ENCODE peak calls at places on chromosomes 3 and 15, in eight cellular contexts. V is foreskin fibroblast, G is NCI-H2081, W is GM20000, A is breast epithelium, P is GM12865, K is mesendoderm, U is RWPE1. Q is an unnamed sample.

GRCh38 chr3:124920718-124921117 is 13.8 kb downstream of the MUC13 start:
- DNase-seq in G (no peak), W (no peak), K (no peak), V (no peak), A (peak; percentile 63), U (no peak), P (no peak), Q (no peak)

GRCh38 chr3:190281308-190282051 is 40.8 kb downstream of the CLDN1 start:
- DNase-seq in W (no peak), P (no peak), A (no peak), U (no peak), V (peak; percentile 75), K (no peak), G (no peak), Q (no peak)

GRCh38 chr3:37729119-37729518 is 132.6 kb upstream of the CTDSPL start:
- DNase-seq in V (peak; percentile 40), K (no peak), W (no peak), A (no peak), P (no peak), U (no peak), G (no peak), Q (peak; percentile 6)

GRCh38 chr3:86890997-86891396 is 100.0 kb downstream of the VGLL3 start:
- DNase-seq in G (peak; percentile 49), U (no peak), W (no peak), A (no peak), K (peak; percentile 2), P (no peak), V (no peak), Q (no peak)

GRCh38 chr3:110454066-110454465 is 617.5 kb upstream of the NECTIN3 start:
- DNase-seq in K (no peak), U (no peak), W (no peak), P (no peak), V (no peak), A (no peak), G (no peak), Q (no peak)

GRCh38 chr15:90931737-90932659 is at the start of gene HDDC3:
- DNase-seq in G (peak; percentile 94), V (peak; percentile 79), K (peak; percentile 94), W (peak; percentile 91), A (peak; percentile 89), P (peak; percentile 95), U (peak; percentile 95), Q (peak; percentile 92)

GRCh38 chr15:27241942-27242341 is 271.0 kb downstream of the GABRG3 start:
- DNase-seq in V (peak; percentile 7), A (no peak), G (no peak), W (no peak), K (peak; percentile 58), P (no peak), U (no peak), Q (peak; percentile 9)

GRCh38 chr3:63364495-63364894 is 86.4 kb downstream of the SYNPR start:
- DNase-seq in A (no peak), P (no peak), W (no peak), V (peak; percentile 32), K (peak; percentile 38), G (no peak), U (peak; percentile 12), Q (peak; percentile 29)

GRCh38 chr3:65377637-65378036 is 661.1 kb downstream of the MAGI1 start:
- DNase-seq in G (no peak), V (no peak), W (no peak), P (no peak), K (no peak), A (no peak), U (no peak), Q (no peak)

GRCh38 chr15:71413419-71413818 is 298.1 kb downstream of the THSD4 start:
- DNase-seq in G (no peak), W (no peak), V (no peak), K (no peak), A (no peak), P (no peak), U (no peak), Q (no peak)

GRCh38 chr3:194840661-194841514 is 155.2 kb downstream of the FAM43A start:
- DNase-seq in G (no peak), K (peak; percentile 75), V (no peak), W (no peak), P (no peak), U (no peak), A (no peak), Q (peak; percentile 71)

GRCh38 chr3:52446631-52447511 is 2.0 kb upstream of the SEMA3G start:
- DNase-seq in W (peak; percentile 81), P (peak; percentile 76), K (peak; percentile 87), U (peak; percentile 48), G (peak; percentile 28), A (no peak), V (peak; percentile 43), Q (peak; percentile 58)

GRCh38 chr15:51883436-51883835 is 54.0 kb downstream of the TMOD3 start:
- DNase-seq in W (no peak), A (no peak), V (peak; percentile 39), P (no peak), G (no peak), U (no peak), K (no peak), Q (no peak)

GRCh38 chr3:149384911-149385321 is 7.5 kb upstream of the TM4SF1 start:
- DNase-seq in A (no peak), U (peak; percentile 38), P (no peak), K (peak; percentile 28), V (no peak), W (no peak), G (no peak), Q (no peak)

GRCh38 chr15:101528108-101528916 is 38.8 kb upstream of the PCSK6 start:
- DNase-seq in K (no peak), U (no peak), V (no peak), G (no peak), W (peak; percentile 9), A (no peak), P (no peak), Q (peak; percentile 62)

GRCh38 chr3:120098710-120099109 is 4.5 kb upstream of the GSK3B start:
- DNase-seq in U (no peak), G (no peak), W (no peak), P (no peak), A (no peak), V (no peak), K (no peak), Q (no peak)

GRCh38 chr3:152279474-152279873 is 10.7 kb downstream of the MBNL1 start:
- DNase-seq in A (no peak), K (no peak), U (no peak), P (no peak), G (no peak), W (no peak), V (no peak), Q (no peak)

GRCh38 chr3:129628169-129628522 is 21.7 kb upstream of the PLXND1 start:
- DNase-seq in K (no peak), V (peak; percentile 55), A (no peak), W (no peak), U (no peak), G (no peak), P (no peak), Q (no peak)

GRCh38 chr3:188326968-188327367 is 173.0 kb downstream of the LPP start:
- DNase-seq in P (no peak), K (no peak), A (no peak), W (no peak), V (no peak), G (no peak), U (no peak), Q (no peak)

GRCh38 chr15:53918180-53919079 is 59.8 kb upstream of the UNC13C start:
- DNase-seq in V (no peak), K (peak; percentile 62), G (no peak), A (no peak), U (no peak), P (no peak), W (no peak), Q (no peak)

GRCh38 chr3:134423153-134423552 is 48.9 kb upstream of the AMOTL2 start:
- DNase-seq in P (no peak), U (no peak), G (peak; percentile 56), A (no peak), K (peak; percentile 42), V (peak; percentile 73), W (no peak), Q (peak; percentile 41)

GRCh38 chr3:45980819-45981218 is 14.8 kb downstream of the FYCO1 start:
- DNase-seq in P (no peak), G (no peak), V (no peak), U (no peak), W (no peak), A (no peak), K (no peak), Q (no peak)

GRCh38 chr3:153320585-153321128 is 158.6 kb downstream of the RAP2B start:
- DNase-seq in U (no peak), V (no peak), G (no peak), P (no peak), K (no peak), W (no peak), A (no peak), Q (no peak)

GRCh38 chr3:181635141-181635540 is 76.6 kb upstream of the SOX2 start:
- DNase-seq in K (no peak), V (no peak), W (no peak), A (no peak), G (no peak), P (no peak), U (no peak), Q (no peak)

GRCh38 chr15:45225506-45226273 is 26.3 kb upstream of the SLC28A2 start:
- DNase-seq in W (no peak), P (no peak), A (no peak), U (no peak), K (peak; percentile 75), G (no peak), V (no peak), Q (no peak)

GRCh38 chr3:184740509-184741258 is 28.8 kb upstream of the MAGEF1 start:
- DNase-seq in W (no peak), G (no peak), K (no peak), V (peak; percentile 40), P (no peak), U (peak; percentile 84), A (peak; percentile 33), Q (peak; percentile 87)

GRCh38 chr3:154334973-154335420 is 10.7 kb upstream of the DHX36 start:
- DNase-seq in W (peak; percentile 21), K (peak; percentile 54), G (peak; percentile 53), A (no peak), V (peak; percentile 22), P (peak; percentile 29), U (peak; percentile 19), Q (peak; percentile 56)

GRCh38 chr3:153970047-153970446 is 151.1 kb upstream of the ARHGEF26 start:
- DNase-seq in W (no peak), U (no peak), A (no peak), P (peak; percentile 59), K (no peak), G (no peak), V (no peak), Q (no peak)

GRCh38 chr3:119643094-119643493 is 17.3 kb downstream of the POPDC2 start:
- DNase-seq in A (no peak), U (no peak), W (no peak), G (no peak), V (no peak), K (no peak), P (no peak), Q (no peak)